ENCODE peak calls at places on chromosomes 11 and 22, in ten cellular contexts. S is colonic mucosa, A is A172, Y is dorsolateral prefrontal cortex, O is AG09319, L is hippocampal formation, P is mesenchymal stem cell, Q is NCI-H748 treated with DMSO at 0.1 percent for 48 hours, I is C1 segment of cervical spinal cord, M is MM.1S. N is an unnamed sample.

GRCh38 chr11:48150213-48150612 is 66.4 kb upstream of the OR4B1 start:
- DNase-seq in Y (no peak), L (no peak), I (no peak), S (peak), A (peak), O (no peak), M (no peak), Q (no peak), P (no peak), N (no peak)

GRCh38 chr11:69694781-69695180 is 9.0 kb downstream of the FGF19 start:
- DNase-seq in O (no peak), M (no peak), Y (no peak), S (no peak), A (no peak), L (no peak), P (no peak), I (no peak), Q (no peak), N (no peak)

GRCh38 chr11:42631223-42631843 is 680.5 kb upstream of the API5 start:
- DNase-seq in A (peak), M (peak), O (no peak), P (no peak), S (no peak), Y (no peak), L (peak), Q (peak), I (peak), N (peak)

GRCh38 chr22:35154937-35155387 is 89.0 kb downstream of the ISX start:
- DNase-seq in M (peak), Y (peak), L (no peak), O (peak), Q (peak), S (peak), A (peak), P (peak), I (no peak), N (peak)

GRCh38 chr22:23681026-23681809 is 9.6 kb upstream of the RGL4 start:
- DNase-seq in A (no peak), O (no peak), Y (no peak), Q (no peak), I (no peak), L (no peak), S (no peak), P (no peak), M (no peak), N (no peak)

GRCh38 chr22:24271406-24271760 is 752 bp downstream of the SPECC1L start:
- DNase-seq in L (no peak), A (no peak), Y (no peak), M (no peak), S (no peak), P (peak), Q (no peak), I (no peak), O (no peak), N (no peak)

GRCh38 chr22:41557401-41558240 is 3.2 kb upstream of the CSDC2 start:
- DNase-seq in Y (peak), O (peak), A (peak), L (peak), S (peak), P (peak), I (no peak), Q (no peak), M (peak), N (peak)

GRCh38 chr22:39574779-39575551 is 4.4 kb downstream of the CACNA1I start:
- DNase-seq in Y (no peak), A (peak), I (no peak), P (peak), M (no peak), L (no peak), O (peak), Q (no peak), S (no peak), N (no peak)

GRCh38 chr11:44570411-44571155 is 5.1 kb downstream of the CD82 start:
- DNase-seq in M (no peak), Q (no peak), I (no peak), L (no peak), Y (no peak), P (peak), O (no peak), A (peak), S (no peak), N (no peak)

GRCh38 chr22:46830841-46831240 is 68.4 kb downstream of the TBC1D22A start:
- DNase-seq in P (peak), Q (no peak), Y (no peak), L (no peak), A (peak), M (no peak), S (no peak), O (no peak), I (no peak), N (no peak)

GRCh38 chr22:49650336-49651241 is 177.1 kb downstream of the BRD1 start:
- DNase-seq in I (no peak), S (no peak), A (no peak), Q (no peak), M (no peak), L (no peak), Y (no peak), O (no peak), P (no peak), N (no peak)

GRCh38 chr11:18105086-18105801 is 638 bp downstream of the SAAL1 start:
- DNase-seq in A (no peak), L (no peak), Y (no peak), O (no peak), Q (peak), S (no peak), I (no peak), M (no peak), P (peak), N (no peak)

N was measured in DMS153.